ENCODE peak calls at places on chromosome 9, in nine cellular contexts. N is heart left ventricle; C is GM10248; Q is stimulated activated CD4-positive, alpha-beta T cell treated with anti-CD3 and anti-CD28 coated beads, Interleukin-2, amount 100 ng/mL, for 48 hours; B is NCI-H2081; L is A172; Z is KBM-7; T is pancreas; F is left ventricle myocardium inferior. O is an unnamed sample.

GRCh38 chr9:137240321-137240840 is 706 bp upstream of the TUBB4B start:
- DNase-seq in N (peak; percentile 93), C (peak; percentile 66), Q (peak; percentile 51), B (peak; percentile 86), L (peak; percentile 71), Z (no peak), T (peak; percentile 81), F (peak; percentile 84), O (peak; percentile 80)

GRCh38 chr9:27622688-27623340 is 49.5 kb upstream of the C9orf72 start:
- DNase-seq in N (no peak), C (no peak), Q (no peak), B (no peak), L (no peak), Z (peak; percentile 50), T (no peak), F (no peak), O (no peak)

GRCh38 chr9:123457586-123457985 is 101.6 kb downstream of the CRB2 start:
- DNase-seq in N (peak; percentile 71), C (no peak), Q (no peak), B (no peak), L (no peak), Z (no peak), T (no peak), F (peak; percentile 46), O (no peak)

GRCh38 chr9:131889437-131890244 is 149.8 kb upstream of the RAPGEF1 start:
- DNase-seq in N (no peak), C (no peak), Q (no peak), B (no peak), L (no peak), Z (no peak), T (no peak), F (peak; percentile 50), O (no peak)

GRCh38 chr9:123421801-123422455 is 65.9 kb downstream of the CRB2 start:
- DNase-seq in N (no peak), C (no peak), Q (no peak), B (no peak), L (no peak), Z (no peak), T (peak; percentile 34), F (no peak), O (no peak)

GRCh38 chr9:120915854-120916495 is 10.6 kb downstream of the TRAF1 start:
- DNase-seq in N (no peak), C (no peak), Q (no peak), B (peak; percentile 10), L (no peak), Z (peak; percentile 58), T (no peak), F (no peak), O (no peak)

GRCh38 chr9:98057095-98057799 is 715 bp downstream of the NANS start:
- DNase-seq in N (no peak), C (no peak), Q (no peak), B (peak; percentile 9), L (no peak), Z (no peak), T (no peak), F (no peak), O (no peak)

GRCh38 chr9:109986423-109987055 is 206.5 kb downstream of the PALM2AKAP2 start:
- DNase-seq in N (no peak), C (no peak), Q (no peak), B (no peak), L (peak; percentile 92), Z (no peak), T (no peak), F (no peak), O (no peak)

GRCh38 chr9:126549246-126550006 is 64.3 kb upstream of the LMX1B start:
- DNase-seq in N (no peak), C (no peak), Q (no peak), B (peak; percentile 60), L (no peak), Z (no peak), T (no peak), F (no peak), O (no peak)

GRCh38 chr9:124399999-124400940 is 15.0 kb downstream of the PSMB7 start:
- DNase-seq in N (no peak), C (no peak), Q (no peak), B (no peak), L (no peak), Z (no peak), T (no peak), F (no peak), O (no peak)

GRCh38 chr9:107390319-107390718 is 99.2 kb downstream of the KLF4 start:
- DNase-seq in N (no peak), C (no peak), Q (no peak), B (no peak), L (no peak), Z (no peak), T (no peak), F (no peak), O (no peak)

GRCh38 chr9:114178076-114178475 is 22.7 kb downstream of the COL27A1 start:
- DNase-seq in N (no peak), C (no peak), Q (no peak), B (no peak), L (no peak), Z (no peak), T (peak; percentile 42), F (no peak), O (no peak)

GRCh38 chr9:19104528-19105282 is 2.0 kb upstream of the HAUS6 start:
- DNase-seq in N (no peak), C (no peak), Q (no peak), B (no peak), L (peak; percentile 81), Z (no peak), T (no peak), F (no peak), O (no peak)

GRCh38 chr9:33781736-33782135 is 13.6 kb upstream of the PRSS3 start:
- DNase-seq in N (no peak), C (no peak), Q (no peak), B (no peak), L (no peak), Z (no peak), T (no peak), F (no peak), O (no peak)

GRCh38 chr9:90062982-90063381 is 458.2 kb downstream of the GADD45G start:
- DNase-seq in N (no peak), C (no peak), Q (no peak), B (no peak), L (no peak), Z (no peak), T (no peak), F (no peak), O (no peak)